ENCODE peak calls at places on chromosomes 2 and 18, in four cellular contexts. R is T-cell, N is H54, G is HepG2. J is an unnamed sample.

GRCh38 chr18:54775686-54776085 is 52.6 kb upstream of the RAB27B start:
- DNase-seq in G (no peak), N (peak; percentile 43), R (no peak), J (no peak)

GRCh38 chr2:56580242-56580641 is 396.5 kb downstream of the CCDC85A start:
- DNase-seq in G (no peak), N (no peak), R (no peak), J (no peak)

GRCh38 chr2:142629193-142629592 is 248.3 kb upstream of the KYNU start:
- DNase-seq in G (no peak), R (no peak), N (no peak), J (no peak)

GRCh38 chr18:43970656-43971055 is 693.4 kb upstream of the SYT4 start:
- DNase-seq in N (no peak), R (no peak), G (no peak), J (no peak)

GRCh38 chr2:44997948-44998347 is 11.3 kb downstream of the SIX2 start:
- DNase-seq in R (no peak), G (no peak), N (no peak), J (no peak)

GRCh38 chr2:127622561-127623387 is 23.2 kb upstream of the GPR17 start:
- DNase-seq in G (no peak), N (no peak), R (no peak), J (no peak)

GRCh38 chr2:237510502-237511217 is 23.6 kb downstream of the MLPH start:
- DNase-seq in R (no peak), G (no peak), N (no peak), J (no peak)

GRCh38 chr2:120661551-120661950 is 74.1 kb upstream of the GLI2 start:
- DNase-seq in G (no peak), R (no peak), N (no peak), J (no peak)

GRCh38 chr18:32911660-32912284 is 138.9 kb upstream of the KLHL14 start:
- DNase-seq in G (no peak), N (no peak), R (no peak), J (no peak)

GRCh38 chr2:177165731-177166711 is 46.6 kb upstream of the HNRNPA3 start:
- DNase-seq in G (peak; percentile 91), R (no peak), N (no peak), J (no peak)

GRCh38 chr2:24721470-24721869 is 71.7 kb downstream of the PTRHD1 start:
- DNase-seq in N (no peak), R (no peak), G (no peak), J (no peak)

GRCh38 chr2:120488531-120488930 is 142.6 kb downstream of the INHBB start:
- DNase-seq in G (no peak), R (no peak), N (no peak), J (no peak)

GRCh38 chr2:227703961-227704360 is 13.9 kb downstream of the SLC19A3 start:
- DNase-seq in N (peak; percentile 30), G (no peak), R (no peak), J (no peak)

GRCh38 chr18:57443716-57444115 is 8.5 kb downstream of the ONECUT2 start:
- DNase-seq in N (no peak), G (peak; percentile 39), R (no peak), J (no peak)

GRCh38 chr2:122703676-122704075 is 948.2 kb downstream of the TSN start:
- DNase-seq in R (no peak), G (no peak), N (no peak), J (no peak)

J was measured in effector CD4-positive, alpha-beta T cell.